ENCODE peak calls at places on chromosomes 6 and 20, in four cellular contexts. A, R, K and N are unnamed samples.

GRCh38 chr6:67629268-67629667 is 1005.8 kb upstream of the ADGRB3 start:
- DNase-seq in A (no peak), K (no peak), R (no peak), N (no peak)

GRCh38 chr6:6494677-6495076 is 93.8 kb upstream of the LY86 start:
- DNase-seq in K (no peak), R (peak), A (peak), N (peak)

GRCh38 chr6:135270676-135271536 is 89.8 kb downstream of the MYB start:
- DNase-seq in A (no peak), K (no peak), R (no peak), N (peak)

GRCh38 chr20:38373231-38373867 is 27.1 kb downstream of the LBP start:
- DNase-seq in R (peak), K (no peak), A (no peak), N (peak)

GRCh38 chr20:4160761-4161305 is 145.5 kb upstream of the RNF24 start:
- DNase-seq in K (no peak), R (peak), A (no peak), N (peak)

GRCh38 chr6:138465007-138465645 is 34.2 kb downstream of the NHSL1 start:
- DNase-seq in R (no peak), A (no peak), K (peak), N (no peak)

GRCh38 chr6:112469306-112469705 is 122.2 kb downstream of the RFPL4B start:
- DNase-seq in K (no peak), R (no peak), A (no peak), N (no peak)

GRCh38 chr6:33967966-33968724 is 164.3 kb upstream of the MLN start:
- DNase-seq in R (no peak), A (no peak), K (no peak), N (no peak)

GRCh38 chr6:42049116-42049809 is 1.1 kb upstream of the TAF8 start:
- DNase-seq in R (no peak), K (no peak), A (no peak), N (peak)

GRCh38 chr6:79119217-79119616 is 41.2 kb upstream of the PHIP start:
- DNase-seq in A (no peak), R (no peak), K (no peak), N (no peak)